ENCODE peak calls at places on chromosomes 4 and X, in five cellular contexts. One of them, this sample, is unnamed.

GRCh38 chr4:138182838-138183426 is 59.2 kb downstream of the SLC7A11 start:
- DNase-seq in hypothalamus: no peak
- DNase-seq in foreskin fibroblast: peak
- DNase-seq in kidney: no peak
- DNase-seq in naive B cell: peak
- DNase-seq in this sample: no peak

GRCh38 chrX:77431227-77431626 is 16.0 kb upstream of the FGF16 start:
- DNase-seq in hypothalamus: no peak
- DNase-seq in foreskin fibroblast: peak
- DNase-seq in kidney: no peak
- DNase-seq in naive B cell: no peak
- DNase-seq in this sample: no peak

GRCh38 chr4:139951051-139951450 is 202.9 kb downstream of the MAML3 start:
- DNase-seq in foreskin fibroblast: peak
- DNase-seq in kidney: no peak
- DNase-seq in hypothalamus: no peak
- DNase-seq in naive B cell: no peak
- DNase-seq in this sample: no peak

GRCh38 chr4:13415068-13415785 is 68.9 kb downstream of the RAB28 start:
- DNase-seq in hypothalamus: no peak
- DNase-seq in kidney: no peak
- DNase-seq in foreskin fibroblast: no peak
- DNase-seq in naive B cell: no peak
- DNase-seq in this sample: no peak

GRCh38 chr4:89001647-89002518 is 55.1 kb downstream of the FAM13A start:
- DNase-seq in naive B cell: no peak
- DNase-seq in hypothalamus: no peak
- DNase-seq in kidney: no peak
- DNase-seq in foreskin fibroblast: peak
- DNase-seq in this sample: no peak

GRCh38 chr4:108223313-108223712 is 54.6 kb upstream of the LEF1 start:
- DNase-seq in hypothalamus: no peak
- DNase-seq in naive B cell: no peak
- DNase-seq in foreskin fibroblast: no peak
- DNase-seq in kidney: no peak
- DNase-seq in this sample: no peak

GRCh38 chr4:8545439-8545765 is 34.8 kb upstream of the GPR78 start:
- DNase-seq in naive B cell: no peak
- DNase-seq in kidney: no peak
- DNase-seq in foreskin fibroblast: no peak
- DNase-seq in hypothalamus: no peak
- DNase-seq in this sample: no peak

GRCh38 chrX:128464091-128464490 is 411.9 kb upstream of the ACTRT1 start:
- DNase-seq in kidney: no peak
- DNase-seq in naive B cell: no peak
- DNase-seq in hypothalamus: no peak
- DNase-seq in foreskin fibroblast: no peak
- DNase-seq in this sample: no peak

GRCh38 chrX:70478521-70478920 is 33.9 kb downstream of the DLG3 start:
- DNase-seq in foreskin fibroblast: peak
- DNase-seq in naive B cell: no peak
- DNase-seq in hypothalamus: no peak
- DNase-seq in kidney: no peak
- DNase-seq in this sample: no peak

GRCh38 chrX:135596495-135596894 is 76.0 kb downstream of the INTS6L start:
- DNase-seq in kidney: peak
- DNase-seq in hypothalamus: peak
- DNase-seq in foreskin fibroblast: peak
- DNase-seq in naive B cell: no peak
- DNase-seq in this sample: peak

GRCh38 chr4:98908182-98908581 is 20.8 kb downstream of the EIF4E start:
- DNase-seq in hypothalamus: no peak
- DNase-seq in naive B cell: no peak
- DNase-seq in foreskin fibroblast: no peak
- DNase-seq in kidney: no peak
- DNase-seq in this sample: no peak

GRCh38 chr4:73388887-73389286 is 15.2 kb upstream of the ALB start:
- DNase-seq in naive B cell: no peak
- DNase-seq in hypothalamus: no peak
- DNase-seq in foreskin fibroblast: no peak
- DNase-seq in kidney: no peak
- DNase-seq in this sample: no peak

GRCh38 chr4:24256547-24256946 is 327.8 kb downstream of the DHX15 start:
- DNase-seq in naive B cell: no peak
- DNase-seq in foreskin fibroblast: no peak
- DNase-seq in hypothalamus: no peak
- DNase-seq in kidney: no peak
- DNase-seq in this sample: no peak

GRCh38 chr4:88177981-88178632 is 19.7 kb upstream of the ABCG2 start:
- DNase-seq in hypothalamus: no peak
- DNase-seq in naive B cell: no peak
- DNase-seq in kidney: no peak
- DNase-seq in foreskin fibroblast: peak
- DNase-seq in this sample: no peak

GRCh38 chrX:40864972-40865371 is 129.6 kb upstream of the MED14 start:
- DNase-seq in naive B cell: no peak
- DNase-seq in kidney: no peak
- DNase-seq in foreskin fibroblast: peak
- DNase-seq in hypothalamus: no peak
- DNase-seq in this sample: no peak

GRCh38 chrX:49862093-49862492 is 17.2 kb upstream of the USP27X start:
- DNase-seq in naive B cell: no peak
- DNase-seq in hypothalamus: no peak
- DNase-seq in foreskin fibroblast: no peak
- DNase-seq in kidney: no peak
- DNase-seq in this sample: no peak

GRCh38 chrX:73828080-73828720 is 265.2 kb downstream of the CHIC1 start:
- DNase-seq in foreskin fibroblast: no peak
- DNase-seq in kidney: no peak
- DNase-seq in hypothalamus: no peak
- DNase-seq in naive B cell: no peak
- DNase-seq in this sample: no peak

GRCh38 chr4:166169111-166169510 is 296.1 kb downstream of the TLL1 start:
- DNase-seq in kidney: no peak
- DNase-seq in foreskin fibroblast: peak
- DNase-seq in hypothalamus: no peak
- DNase-seq in naive B cell: no peak
- DNase-seq in this sample: no peak

GRCh38 chr4:91497892-91498291 is 805.9 kb upstream of the GRID2 start:
- DNase-seq in naive B cell: no peak
- DNase-seq in foreskin fibroblast: no peak
- DNase-seq in hypothalamus: no peak
- DNase-seq in kidney: no peak
- DNase-seq in this sample: no peak

GRCh38 chr4:114087596-114088230 is 108.3 kb upstream of the ARSJ start:
- DNase-seq in naive B cell: no peak
- DNase-seq in foreskin fibroblast: peak
- DNase-seq in kidney: no peak
- DNase-seq in hypothalamus: no peak
- DNase-seq in this sample: no peak

GRCh38 chr4:165384608-165385007 is 5.8 kb downstream of the CPE start:
- DNase-seq in foreskin fibroblast: peak
- DNase-seq in kidney: no peak
- DNase-seq in naive B cell: no peak
- DNase-seq in hypothalamus: no peak
- DNase-seq in this sample: no peak

GRCh38 chrX:84175274-84175673 is 12.7 kb downstream of the RPS6KA6 start:
- DNase-seq in naive B cell: no peak
- DNase-seq in kidney: no peak
- DNase-seq in foreskin fibroblast: no peak
- DNase-seq in hypothalamus: no peak
- DNase-seq in this sample: no peak

GRCh38 chrX:11929476-11929875 is 171.4 kb downstream of the MSL3 start:
- DNase-seq in kidney: no peak
- DNase-seq in naive B cell: no peak
- DNase-seq in foreskin fibroblast: peak
- DNase-seq in hypothalamus: no peak
- DNase-seq in this sample: no peak

GRCh38 chr4:48129307-48130014 is 4.6 kb downstream of the TXK start:
- DNase-seq in kidney: no peak
- DNase-seq in foreskin fibroblast: peak
- DNase-seq in naive B cell: no peak
- DNase-seq in hypothalamus: no peak
- DNase-seq in this sample: no peak

GRCh38 chrX:154457491-154458115 is 478 bp upstream of the PLXNA3 start:
- DNase-seq in naive B cell: peak
- DNase-seq in kidney: no peak
- DNase-seq in foreskin fibroblast: peak
- DNase-seq in hypothalamus: no peak
- DNase-seq in this sample: no peak

GRCh38 chr4:185524888-185525863 is 10.1 kb downstream of the PDLIM3 start:
- DNase-seq in naive B cell: no peak
- DNase-seq in hypothalamus: no peak
- DNase-seq in foreskin fibroblast: no peak
- DNase-seq in kidney: no peak
- DNase-seq in this sample: no peak

GRCh38 chrX:69309074-69309792 is 144.0 kb upstream of the PJA1 start:
- DNase-seq in foreskin fibroblast: no peak
- DNase-seq in hypothalamus: no peak
- DNase-seq in naive B cell: no peak
- DNase-seq in kidney: no peak
- DNase-seq in this sample: no peak

GRCh38 chrX:118153270-118153669 is 36.7 kb upstream of the KLHL13 start:
- DNase-seq in foreskin fibroblast: peak
- DNase-seq in kidney: no peak
- DNase-seq in hypothalamus: no peak
- DNase-seq in naive B cell: no peak
- DNase-seq in this sample: no peak

GRCh38 chr4:79689735-79690134 is 281.7 kb upstream of the GK2 start:
- DNase-seq in naive B cell: no peak
- DNase-seq in foreskin fibroblast: no peak
- DNase-seq in hypothalamus: no peak
- DNase-seq in kidney: no peak
- DNase-seq in this sample: no peak